ENCODE peak calls at places on chromosome 18, in six cellular contexts. R, J, G, X, Y and L are unnamed samples.

GRCh38 chr18:78792736-78793135 is 186.9 kb upstream of the SALL3 start:
- DNase-seq in R (no peak), J (no peak), G (no peak), X (no peak), Y (no peak), L (peak)

GRCh38 chr18:47397671-47398319 is 146.3 kb upstream of the SKOR2 start:
- DNase-seq in R (no peak), J (no peak), G (peak), X (no peak), Y (no peak), L (no peak)

GRCh38 chr18:71105994-71106546 is 817.2 kb downstream of the SOCS6 start:
- DNase-seq in R (no peak), J (no peak), G (no peak), X (no peak), Y (no peak), L (no peak)

GRCh38 chr18:24187049-24187448 is 48.2 kb downstream of the CABYR start:
- DNase-seq in R (no peak), J (no peak), G (no peak), X (no peak), Y (no peak), L (no peak)

GRCh38 chr18:74861154-74861553 is 263.5 kb downstream of the ZNF407 start:
- DNase-seq in R (peak), J (no peak), G (no peak), X (no peak), Y (no peak), L (no peak)

GRCh38 chr18:56200381-56200831 is 438.0 kb downstream of the TXNL1 start:
- DNase-seq in R (peak), J (no peak), G (peak), X (no peak), Y (no peak), L (no peak)

GRCh38 chr18:46497129-46497528 is 159.9 kb downstream of the LOXHD1 start:
- DNase-seq in R (peak), J (peak), G (peak), X (no peak), Y (no peak), L (peak)

GRCh38 chr18:24039666-24040065 is 25.1 kb downstream of the TTC39C start:
- DNase-seq in R (no peak), J (no peak), G (no peak), X (no peak), Y (no peak), L (no peak)

GRCh38 chr18:57333941-57334340 is 18.4 kb upstream of the ST8SIA3 start:
- DNase-seq in R (no peak), J (no peak), G (no peak), X (no peak), Y (no peak), L (no peak)

GRCh38 chr18:79460445-79461300 is 64.9 kb downstream of the NFATC1 start:
- DNase-seq in R (peak), J (no peak), G (no peak), X (no peak), Y (no peak), L (no peak)

GRCh38 chr18:64165906-64166305 is 17.0 kb upstream of the LINC00305 start:
- DNase-seq in R (peak), J (no peak), G (peak), X (no peak), Y (no peak), L (no peak)

GRCh38 chr18:49032189-49032584 is 81.4 kb upstream of the SMAD7 start:
- DNase-seq in R (no peak), J (no peak), G (no peak), X (no peak), Y (no peak), L (no peak)

GRCh38 chr18:28176933-28177827 is at the start of gene CDH2:
- DNase-seq in R (peak), J (peak), G (peak), X (peak), Y (no peak), L (peak)

GRCh38 chr18:10235553-10235952 is 218.9 kb upstream of the APCDD1 start:
- DNase-seq in R (no peak), J (no peak), G (no peak), X (no peak), Y (no peak), L (no peak)

GRCh38 chr18:6219116-6219717 is 195.5 kb downstream of the L3MBTL4 start:
- DNase-seq in R (peak), J (no peak), G (peak), X (no peak), Y (no peak), L (no peak)

GRCh38 chr18:75533954-75534353 is 106.5 kb upstream of the SMIM21 start:
- DNase-seq in R (peak), J (no peak), G (no peak), X (no peak), Y (no peak), L (no peak)

GRCh38 chr18:53745228-53745967 is 479.1 kb downstream of the MBD2 start:
- DNase-seq in R (peak), J (no peak), G (peak), X (no peak), Y (no peak), L (no peak)

GRCh38 chr18:42011053-42011452 is 56.0 kb downstream of the PIK3C3 start:
- DNase-seq in R (no peak), J (no peak), G (no peak), X (no peak), Y (no peak), L (no peak)

GRCh38 chr18:393558-393957 is 106.9 kb downstream of the COLEC12 start:
- DNase-seq in R (no peak), J (no peak), G (no peak), X (no peak), Y (no peak), L (no peak)